ENCODE peak calls at places on chromosomes 5 and 9, in five cellular contexts. R is PC-9, H is tibial nerve, C is GM20000, U is lower leg skin. E is an unnamed sample.

GRCh38 chr9:98607787-98608186 is 100.9 kb downstream of the GABBR2 start:
- DNase-seq in U (no peak), H (no peak), C (no peak), R (no peak), E (peak)

GRCh38 chr9:133618726-133619125 is 9.5 kb upstream of the FAM163B start:
- DNase-seq in U (no peak), R (no peak), H (no peak), C (no peak), E (no peak)

GRCh38 chr5:179798144-179798770 is 4.5 kb downstream of the LTC4S start:
- DNase-seq in H (no peak), R (no peak), U (no peak), C (peak), E (no peak)

GRCh38 chr5:10590226-10591047 is 26.6 kb downstream of the ANKRD33B start:
- DNase-seq in C (no peak), H (no peak), R (peak), U (no peak), E (no peak)

GRCh38 chr5:176687881-176688280 is 40.6 kb downstream of the TSPAN17 start:
- DNase-seq in U (no peak), H (no peak), C (no peak), R (no peak), E (no peak)

GRCh38 chr9:76686756-76687155 is 77.5 kb upstream of the PCA3 start:
- DNase-seq in R (no peak), H (no peak), U (no peak), C (no peak), E (no peak)

GRCh38 chr5:1886634-1887399 is 4.1 kb upstream of the IRX4 start:
- DNase-seq in R (no peak), C (no peak), H (no peak), U (no peak), E (no peak)

GRCh38 chr5:149388498-149389190 is 9.6 kb upstream of the IL17B start:
- DNase-seq in U (no peak), R (no peak), C (no peak), H (no peak), E (no peak)

GRCh38 chr9:34989946-34990635 is 546 bp downstream of the DNAJB5 start:
- DNase-seq in H (no peak), U (no peak), C (no peak), R (no peak), E (no peak)

GRCh38 chr9:110546411-110546871 is 33.1 kb downstream of the SVEP1 start:
- DNase-seq in H (no peak), U (no peak), C (no peak), R (peak), E (no peak)

GRCh38 chr9:104927912-104928740 is at the start of gene ABCA1:
- DNase-seq in U (peak), H (peak), C (peak), R (peak), E (peak)

GRCh38 chr5:131514316-131515275 is 120.4 kb downstream of the RAPGEF6 start:
- DNase-seq in C (no peak), R (no peak), H (no peak), U (no peak), E (no peak)

GRCh38 chr5:58156977-58157701 is 302.7 kb downstream of the PLK2 start:
- DNase-seq in R (no peak), U (no peak), C (no peak), H (no peak), E (no peak)

GRCh38 chr9:123355761-123356520 is at the start of gene CRB2:
- DNase-seq in R (no peak), H (no peak), U (no peak), C (no peak), E (no peak)

GRCh38 chr5:54363669-54364068 is 53.3 kb upstream of the ARL15 start:
- DNase-seq in H (no peak), U (no peak), R (no peak), C (no peak), E (no peak)

GRCh38 chr5:32810812-32811211 is 99.7 kb downstream of the NPR3 start:
- DNase-seq in U (no peak), R (no peak), C (no peak), H (peak), E (no peak)

GRCh38 chr5:154097031-154097430 is 58.3 kb downstream of the MFAP3 start:
- DNase-seq in R (no peak), U (no peak), H (no peak), C (no peak), E (no peak)

GRCh38 chr9:114303571-114303970 is 19.3 kb upstream of the ORM1 start:
- DNase-seq in U (no peak), C (no peak), R (no peak), H (no peak), E (no peak)

GRCh38 chr5:178387061-178387855 is 154.7 kb upstream of the PHYKPL start:
- DNase-seq in H (no peak), C (no peak), U (no peak), R (no peak), E (no peak)

GRCh38 chr9:100679834-100680233 is 102.0 kb downstream of the CAVIN4 start:
- DNase-seq in U (no peak), H (no peak), C (no peak), R (no peak), E (no peak)

GRCh38 chr9:125296843-125297372 is 35.3 kb downstream of the GAPVD1 start:
- DNase-seq in H (no peak), C (no peak), R (peak), U (no peak), E (no peak)

GRCh38 chr9:136403915-136404800 is 4.2 kb upstream of the SNAPC4 start:
- DNase-seq in H (no peak), C (peak), R (no peak), U (no peak), E (no peak)

DNA sequence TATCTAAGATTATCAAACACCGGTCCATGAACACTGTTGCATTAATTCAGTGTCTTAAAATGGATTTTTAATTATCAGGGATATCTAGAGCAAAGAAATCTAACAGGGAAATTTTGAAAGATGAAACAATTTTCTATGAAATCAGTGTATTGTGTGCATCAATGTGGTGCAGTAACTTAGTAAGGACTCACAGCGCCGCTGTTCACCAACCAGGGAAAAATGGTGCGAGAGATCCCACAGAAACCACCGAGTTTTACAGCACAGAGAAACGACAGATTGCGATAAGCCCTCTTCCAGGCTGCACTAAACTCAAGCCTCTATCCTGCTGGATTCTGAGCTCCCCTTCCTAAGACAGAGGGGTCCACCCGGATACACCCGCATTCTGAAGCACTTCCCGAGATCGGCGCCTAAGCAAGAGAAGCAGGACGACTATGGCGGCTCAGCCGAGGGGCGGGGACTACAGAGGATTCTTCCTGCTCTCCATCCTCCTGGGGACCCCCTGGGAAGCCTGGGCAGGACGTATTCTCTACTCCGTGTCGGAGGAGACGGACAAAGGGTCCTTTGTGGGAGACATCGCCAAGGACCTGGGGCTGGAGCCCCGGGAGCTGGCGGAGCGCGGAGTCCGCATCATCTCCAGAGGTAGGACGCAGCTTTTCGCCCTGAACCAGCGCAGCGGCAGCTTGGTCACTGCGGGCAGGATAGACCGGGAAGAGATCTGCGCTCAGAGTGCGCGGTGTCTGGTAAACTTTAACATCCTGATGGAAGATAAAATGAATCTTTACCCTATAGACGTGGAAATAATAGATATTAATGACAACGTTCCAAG is at the start of gene PCDHGA7:
- DNase-seq in H (no peak), C (peak), R (no peak), U (no peak), E (no peak)
- TF ChIP-seq CTCF in H (no peak), C (peak), R (no peak), U (no peak), E (peak)

GRCh38 chr5:124414973-124415372 is 331.5 kb downstream of the ZNF608 start:
- DNase-seq in H (no peak), C (no peak), R (peak), U (no peak), E (no peak)

GRCh38 chr5:124410539-124410938 is 335.9 kb downstream of the ZNF608 start:
- DNase-seq in C (no peak), H (no peak), U (no peak), R (no peak), E (no peak)

GRCh38 chr5:124408738-124409453 is 337.5 kb downstream of the ZNF608 start:
- DNase-seq in C (no peak), H (no peak), R (no peak), U (no peak), E (no peak)

GRCh38 chr5:124411089-124411488 is 335.4 kb downstream of the ZNF608 start:
- DNase-seq in H (no peak), C (no peak), R (no peak), U (no peak), E (no peak)
- TF ChIP-seq CTCF in H (no peak), C (no peak), R (no peak), U (no peak), E (peak)

GRCh38 chr5:27240791-27241190 is 202.4 kb upstream of the CDH9 start:
- DNase-seq in C (no peak), R (no peak), U (no peak), H (no peak), E (no peak)

GRCh38 chr5:27242258-27242626 is 203.9 kb upstream of the CDH9 start:
- DNase-seq in U (no peak), R (no peak), C (no peak), H (no peak), E (no peak)

DNA sequence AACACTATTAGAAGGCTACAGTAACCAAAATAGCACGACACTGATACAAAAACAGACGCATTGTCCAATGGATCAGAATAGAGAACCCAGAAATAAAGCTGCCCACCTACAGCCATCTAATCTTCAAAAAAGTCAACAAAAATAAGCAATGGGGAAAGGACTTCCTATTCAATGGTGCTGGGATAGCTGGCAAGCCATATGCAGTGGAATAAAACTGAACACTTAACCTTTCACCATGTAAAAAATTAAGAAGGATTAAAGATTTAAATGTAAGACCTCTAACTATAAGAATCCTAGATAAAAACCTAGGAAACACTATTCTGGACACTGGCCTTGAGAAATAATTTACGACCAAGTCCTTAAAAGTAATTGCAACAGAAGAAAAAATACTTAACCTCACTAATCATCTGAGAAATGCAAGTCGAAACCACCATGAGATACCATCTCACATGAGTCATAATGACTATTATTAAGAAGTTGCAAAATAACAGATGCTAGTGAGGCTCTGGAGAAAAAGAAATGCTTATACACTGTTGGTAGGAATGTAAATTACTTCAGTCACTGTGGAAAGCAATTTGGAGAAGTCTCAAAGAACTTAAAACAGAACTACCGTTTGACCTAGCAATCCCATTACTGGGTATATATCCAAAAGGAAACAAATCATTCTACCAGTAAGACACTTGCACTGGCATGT is 203.3 kb upstream of the CDH9 start:
- DNase-seq in R (peak), H (no peak), C (no peak), U (no peak), E (peak)
- TF ChIP-seq CTCF in R (no peak), H (no peak), C (no peak), U (no peak), E (peak)

GRCh38 chr9:33734911-33735310 is 60.5 kb upstream of the PRSS3 start:
- DNase-seq in C (no peak), H (no peak), R (peak), U (no peak), E (no peak)

GRCh38 chr9:33742051-33742450 is 53.3 kb upstream of the PRSS3 start:
- DNase-seq in U (no peak), C (no peak), R (no peak), H (no peak), E (no peak)

GRCh38 chr9:33740075-33740474 is 55.3 kb upstream of the PRSS3 start:
- DNase-seq in C (no peak), U (no peak), H (no peak), R (no peak), E (no peak)

GRCh38 chr9:33739407-33739806 is 56.0 kb upstream of the PRSS3 start:
- DNase-seq in U (no peak), H (no peak), C (no peak), R (no peak), E (no peak)

DNA sequence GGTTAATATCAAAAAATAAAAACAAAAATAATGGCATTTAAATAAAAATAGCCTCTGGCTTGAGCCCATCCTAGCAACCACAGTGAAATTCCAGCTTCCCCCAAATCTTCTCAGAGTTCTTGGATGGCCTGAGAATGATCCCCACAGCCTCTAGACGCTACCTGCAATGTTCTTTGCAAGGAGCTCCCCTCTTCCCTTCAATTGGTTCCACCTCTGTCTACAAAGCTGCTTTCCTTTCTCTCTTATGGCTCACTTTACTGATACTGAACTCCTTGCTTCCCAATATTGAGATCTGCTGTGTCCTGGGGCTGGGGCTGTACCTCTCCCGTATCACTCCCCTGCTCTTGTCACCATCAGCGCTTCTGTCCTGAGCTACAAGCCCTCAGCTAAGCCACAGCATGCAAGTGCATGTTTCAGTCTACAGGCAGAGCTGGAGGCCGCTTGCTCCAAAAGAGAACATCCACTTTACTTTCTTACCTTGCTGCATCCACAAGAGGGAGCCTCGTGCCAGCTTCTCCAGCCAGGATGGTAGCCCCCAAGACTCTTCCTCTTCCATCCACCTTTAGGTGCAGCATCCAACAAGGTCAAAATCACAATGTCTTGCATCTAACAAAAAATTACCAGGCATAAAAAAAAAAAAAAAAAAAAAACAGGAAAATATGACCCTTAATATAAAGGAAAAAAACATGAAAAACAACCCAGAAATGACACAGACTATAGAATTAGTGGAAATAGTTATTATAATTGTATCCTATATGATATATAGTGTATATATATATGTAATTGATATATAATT is 57.4 kb upstream of the PRSS3 start:
- DNase-seq in R (peak), U (no peak), H (no peak), C (peak), E (peak)
- TF ChIP-seq CTCF in R (peak), U (no peak), H (peak), C (peak), E (peak)

GRCh38 chr5:61307196-61307590 is 24.9 kb upstream of the ZSWIM6 start:
- DNase-seq in C (no peak), U (no peak), R (no peak), H (no peak), E (no peak)

GRCh38 chr5:61304611-61305369 is 27.3 kb upstream of the ZSWIM6 start:
- DNase-seq in H (no peak), C (no peak), U (no peak), R (peak), E (peak)

GRCh38 chr5:61308699-61309098 is 23.4 kb upstream of the ZSWIM6 start:
- DNase-seq in H (no peak), C (no peak), R (peak), U (no peak), E (no peak)

GRCh38 chr5:61307611-61308010 is 24.4 kb upstream of the ZSWIM6 start:
- DNase-seq in U (no peak), R (peak), H (no peak), C (no peak), E (no peak)

GRCh38 chr5:61306531-61307195 is 25.4 kb upstream of the ZSWIM6 start:
- DNase-seq in U (no peak), C (peak), H (no peak), R (peak), E (no peak)
- TF ChIP-seq CTCF in U (no peak), C (no peak), H (no peak), R (no peak), E (no peak)

DNA sequence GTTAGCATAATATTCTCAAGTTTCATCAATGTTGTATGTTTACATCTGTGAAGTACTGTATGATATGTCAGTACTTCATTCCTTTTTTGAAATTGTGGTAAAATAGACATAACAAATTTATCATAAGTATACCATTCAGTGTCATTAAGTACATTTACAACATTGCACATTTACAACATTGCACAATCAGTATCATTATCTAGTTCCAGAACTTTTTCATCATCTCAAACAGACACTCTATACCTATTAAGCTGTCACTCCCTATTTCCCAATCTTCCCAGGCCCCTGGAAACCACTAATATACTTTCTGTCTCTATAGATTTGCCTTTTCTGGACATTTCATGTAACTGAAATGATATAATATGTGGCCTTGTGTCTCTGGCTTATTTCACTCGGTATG is 75.1 kb upstream of the ATG10 start:
- DNase-seq in U (no peak), C (no peak), H (no peak), R (no peak), E (no peak)
- TF ChIP-seq CTCF in U (no peak), C (no peak), H (no peak), R (no peak), E (no peak)